ENCODE peak calls at places on chromosomes 7 and 10, in five cellular contexts. B, U, Y, V and R are unnamed samples.

GRCh38 chr10:129952771-129953489 is 11.1 kb downstream of the EBF3 start:
- DNase-seq in B (no peak), U (no peak), Y (peak), V (no peak), R (peak)

GRCh38 chr10:75358835-75359421 is 42.6 kb downstream of the ZNF503 start:
- DNase-seq in B (no peak), U (no peak), Y (peak), V (no peak), R (peak)

GRCh38 chr7:24716480-24717246 is 40.6 kb downstream of the GSDME start:
- DNase-seq in B (no peak), U (no peak), Y (no peak), V (no peak), R (no peak)

GRCh38 chr7:115059312-115059711 is 137.4 kb downstream of the MDFIC start:
- DNase-seq in B (no peak), U (no peak), Y (no peak), V (no peak), R (no peak)

GRCh38 chr10:48547061-48547895 is 57.6 kb downstream of the ARHGAP22 start:
- DNase-seq in B (no peak), U (no peak), Y (no peak), V (no peak), R (no peak)

GRCh38 chr7:63900394-63901203 is 98.0 kb upstream of the ZNF722 start:
- DNase-seq in B (no peak), U (no peak), Y (no peak), V (no peak), R (peak)

GRCh38 chr7:29113384-29114102 is 32.8 kb downstream of the CPVL start:
- DNase-seq in B (peak), U (peak), Y (peak), V (no peak), R (peak)

GRCh38 chr7:44159824-44160630 is 18.9 kb upstream of the MYL7 start:
- DNase-seq in B (no peak), U (no peak), Y (no peak), V (no peak), R (no peak)

GRCh38 chr7:106111671-106112117 is 418 bp downstream of the SYPL1 start:
- DNase-seq in B (no peak), U (no peak), Y (peak), V (peak), R (peak)